ENCODE peak calls at places on chromosomes 4 and X, in seven cellular contexts. D is colonic mucosa; S is transverse colon; B is uterus; I is CD8-positive, alpha-beta T cell; E is sigmoid colon; L is SJSA1. R is an unnamed sample. For H3K4me1 and H3K27me3, the result is how much of the 10 kb centered on the place peaks cover.

GRCh38 chr4:172995704-172996103 is 172.9 kb upstream of the GALNT7 start:
- DNase-seq in S (no peak), I (no peak), E (no peak), D (no peak), L (no peak), B (no peak), R (no peak)

GRCh38 chrX:69093960-69094935 is 71.0 kb downstream of the PJA1 start:
- DNase-seq in E (peak), D (peak), L (peak), B (peak), S (peak), I (no peak), R (peak)

GRCh38 chrX:123169247-123169901 is 14.7 kb upstream of the GRIA3 start:
- DNase-seq in S (no peak), E (no peak), D (no peak), I (no peak), L (no peak), B (no peak), R (no peak)

GRCh38 chr4:91366561-91366960 is 937.2 kb upstream of the GRID2 start:
- DNase-seq in B (no peak), L (no peak), D (no peak), I (no peak), E (no peak), S (no peak), R (no peak)

GRCh38 chr4:85113706-85114105 is 147.2 kb upstream of the WDFY3 start:
- DNase-seq in L (peak), I (no peak), S (no peak), E (no peak), D (no peak), B (no peak), R (no peak)

GRCh38 chrX:48520976-48521352 is 644 bp upstream of the EBP start:
- DNase-seq in D (no peak), E (no peak), B (no peak), L (no peak), S (no peak), I (no peak), R (no peak)

GRCh38 chrX:151762802-151763201 is 28.3 kb downstream of the CNGA2 start:
- DNase-seq in B (no peak), S (no peak), D (no peak), I (no peak), E (no peak), L (no peak), R (no peak)

GRCh38 chr4:26217961-26218676 is 102.7 kb upstream of the RBPJ start:
- DNase-seq in B (no peak), L (no peak), D (no peak), S (no peak), E (no peak), I (no peak), R (no peak)

GRCh38 chr4:123955167-123955824 is 558.7 kb downstream of the SPRY1 start:
- DNase-seq in E (no peak), S (no peak), B (no peak), L (peak), I (no peak), D (no peak), R (peak)

GRCh38 chrX:47900833-47901232 is 64.1 kb downstream of the ZNF81 start:
- DNase-seq in D (no peak), I (no peak), S (no peak), L (no peak), E (no peak), B (no peak), R (no peak)

GRCh38 chr4:148300877-148301276 is 141.3 kb downstream of the NR3C2 start:
- DNase-seq in B (no peak), S (no peak), E (no peak), L (no peak), I (no peak), D (no peak), R (no peak)
- H3K4me1 ChIP-seq in B (under half), S (under half), E (under half), L (under half), I (under half), D (under half), R (under half)

GRCh38 chr4:168744021-168744420 is 247.2 kb downstream of the PALLD start:
- DNase-seq in E (no peak), I (no peak), D (no peak), L (peak), S (no peak), B (no peak), R (no peak)
- H3K27me3 ChIP-seq in E (under half), I (under half), D (under half), L (under half), S (under half), B (under half), R (under half)

GRCh38 chr4:6605605-6606004 is 30.6 kb downstream of the MAN2B2 start:
- DNase-seq in S (no peak), B (no peak), I (no peak), L (no peak), D (no peak), E (no peak), R (no peak)
- H3K4me3 ChIP-seq in S (no peak), B (no peak), I (no peak), L (no peak), D (no peak), E (no peak), R (no peak)

GRCh38 chr4:2259541-2260267 is 2.2 kb downstream of the MXD4 start:
- DNase-seq in B (peak), D (no peak), L (no peak), E (peak), I (no peak), S (peak), R (peak)
- H3K4me1 ChIP-seq in B (under half), D (under half), L (under half), E (half or more), I (under half), S (under half), R (under half)

DNA sequence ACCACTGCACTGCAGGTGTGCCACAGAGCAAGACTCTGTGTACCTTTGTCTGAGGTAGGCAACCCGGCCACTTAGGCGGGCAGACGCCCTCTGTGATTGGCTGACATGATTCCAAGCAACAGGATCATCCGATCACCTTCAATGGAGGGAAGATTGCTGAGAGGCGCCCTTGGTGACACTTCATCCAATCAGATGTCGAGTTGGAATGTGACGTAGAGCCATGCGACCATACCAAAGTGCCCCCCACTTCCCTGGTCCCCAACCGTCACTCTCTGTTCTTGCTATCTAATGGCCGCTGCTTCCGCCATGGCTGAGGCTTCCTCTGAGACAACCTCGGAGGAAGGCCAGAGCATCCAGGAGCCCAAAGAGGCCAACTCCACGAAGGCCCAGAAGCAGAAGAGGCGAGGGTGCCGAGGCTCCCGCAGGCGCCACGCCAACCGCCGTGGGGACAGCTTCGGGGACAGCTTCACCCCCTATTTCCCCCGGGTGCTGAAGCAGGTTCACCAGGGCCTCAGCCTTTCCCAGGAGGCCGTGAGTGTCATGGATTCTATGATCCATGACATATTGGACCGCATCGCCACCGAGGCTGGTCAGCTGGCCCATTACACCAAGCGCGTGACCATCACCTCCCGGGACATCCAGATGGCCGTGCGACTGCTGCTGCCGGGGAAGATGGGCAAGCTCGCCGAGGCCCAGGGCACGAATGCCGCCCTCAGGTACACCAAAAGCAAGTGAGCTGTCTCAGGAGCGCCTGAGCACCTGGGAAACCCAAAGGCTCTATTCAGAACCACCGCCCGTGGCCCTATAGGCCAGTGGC is at the start of gene H2BW2:
- DNase-seq in B (no peak), I (no peak), E (no peak), L (no peak), D (no peak), S (no peak), R (no peak)
- H3K27me3 ChIP-seq in B (under half), I (under half), E (under half), L (under half), D (under half), S (under half), R (under half)

DNA sequence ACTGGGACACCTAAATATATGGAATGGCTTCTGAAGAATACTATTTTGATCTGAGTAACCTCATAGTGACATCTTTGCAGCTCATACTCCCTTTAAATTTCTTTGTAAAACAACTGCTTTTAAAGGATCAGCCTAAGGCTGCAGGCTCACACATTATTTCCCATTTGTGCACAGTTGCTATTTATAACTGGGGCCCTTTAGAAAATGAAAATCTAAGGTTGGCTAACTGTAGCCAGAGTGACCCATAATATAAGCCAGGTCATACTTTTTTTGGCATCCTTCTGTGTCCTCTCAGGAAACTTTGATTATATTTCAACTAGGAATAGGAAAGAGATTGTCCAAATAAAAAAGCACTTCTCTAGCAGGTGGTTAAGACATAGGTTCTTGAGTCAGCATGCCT is 123.6 kb upstream of the RASGEF1B start:
- DNase-seq in L (no peak), B (no peak), S (no peak), I (no peak), E (no peak), D (no peak), R (no peak)
- H3K4me3 ChIP-seq in L (no peak), B (no peak), S (no peak), I (no peak), E (no peak), D (no peak), R (no peak)

GRCh38 chr4:16056681-16057400 is 27.0 kb downstream of the PROM1 start:
- DNase-seq in S (no peak), D (no peak), B (no peak), L (no peak), I (no peak), E (no peak), R (no peak)
- H3K4me1 ChIP-seq in S (under half), D (under half), B (under half), L (under half), I (under half), E (under half), R (under half)

GRCh38 chrX:85907316-85907715 is 140.0 kb downstream of the CHM start:
- DNase-seq in I (no peak), B (no peak), S (no peak), D (no peak), L (no peak), E (no peak), R (no peak)
- H3K27me3 ChIP-seq in I (under half), B (under half), S (under half), D (under half), L (under half), E (under half), R (under half)

R was measured in right cardiac atrium.